ENCODE peak calls at places on chromosomes 2 and 18, in six cellular contexts. M is activated CD4-positive, alpha-beta T cell treated with anti-CD3 and anti-CD28 coated beads for 48 hours; Q is tibial nerve; P is stimulated activated CD4-positive, alpha-beta T cell treated with anti-CD3 and anti-CD28 coated beads, TNF-alpha, amount 100 ng/mL, for 24 hours; D is GDM1; Z is M059J. N is an unnamed sample.

GRCh38 chr2:164934790-164935466 is 20.4 kb downstream of the SLC38A11 start:
- DNase-seq in M (no peak), Q (no peak), P (no peak), D (no peak), Z (no peak), N (no peak)

GRCh38 chr18:77059294-77059916 is 73.2 kb downstream of the MBP start:
- DNase-seq in M (peak), Q (peak), P (no peak), D (peak), Z (peak), N (no peak)

GRCh38 chr2:204491528-204491927 is 53.7 kb upstream of the PARD3B start:
- DNase-seq in M (no peak), Q (no peak), P (no peak), D (no peak), Z (peak), N (no peak)

GRCh38 chr18:57437433-57437781 is 2.2 kb downstream of the ONECUT2 start:
- DNase-seq in M (no peak), Q (no peak), P (no peak), D (no peak), Z (no peak), N (no peak)

GRCh38 chr2:218981390-218982311 is 3.3 kb downstream of the FEV start:
- DNase-seq in M (peak), Q (no peak), P (no peak), D (no peak), Z (no peak), N (no peak)

GRCh38 chr2:233793465-233794127 is 15.5 kb downstream of the MROH2A start:
- DNase-seq in M (no peak), Q (no peak), P (no peak), D (no peak), Z (peak), N (peak)

GRCh38 chr2:131152065-131152464 is 46.9 kb downstream of the PLEKHB2 start:
- DNase-seq in M (no peak), Q (no peak), P (no peak), D (no peak), Z (no peak), N (no peak)

GRCh38 chr2:217972490-217972889 is 30.3 kb downstream of the TNS1 start:
- DNase-seq in M (no peak), Q (no peak), P (no peak), D (no peak), Z (no peak), N (no peak)

GRCh38 chr2:179701524-179702110 is 159.8 kb downstream of the ZNF385B start:
- DNase-seq in M (no peak), Q (no peak), P (no peak), D (no peak), Z (no peak), N (no peak)

GRCh38 chr2:189683348-189683747 is 8.9 kb downstream of the ANKAR start:
- DNase-seq in M (peak), Q (no peak), P (no peak), D (no peak), Z (peak), N (no peak)

GRCh38 chr2:217807753-217808152 is 195.0 kb downstream of the TNS1 start:
- DNase-seq in M (no peak), Q (no peak), P (no peak), D (no peak), Z (no peak), N (no peak)

GRCh38 chr2:27717070-27717453 is 53.4 kb downstream of the SLC4A1AP start:
- DNase-seq in M (peak), Q (no peak), P (no peak), D (no peak), Z (peak), N (no peak)

GRCh38 chr2:152716805-152717241 is 438 bp downstream of the PRPF40A start:
- DNase-seq in M (peak), Q (no peak), P (no peak), D (no peak), Z (peak), N (no peak)

GRCh38 chr2:26581991-26582842 is 58.9 kb downstream of the CIB4 start:
- DNase-seq in M (no peak), Q (no peak), P (no peak), D (no peak), Z (no peak), N (peak)

GRCh38 chr18:12233378-12233777 is 20.8 kb upstream of the CIDEA start:
- DNase-seq in M (no peak), Q (no peak), P (no peak), D (no peak), Z (peak), N (no peak)